ENCODE peak calls at places on chromosomes 12 and 14, in nine cellular contexts. One of them, this sample, is unnamed.
A peak's percentile ranks its signal among the peaks of the same experiment; 100 is the strongest.

GRCh38 chr12:1560704-1561103 is 33.7 kb downstream of the FBXL14 start:
- DNase-seq in activated B cell treated with CpG ODN at 0.5 μM for 24 hours: no peak
- DNase-seq in AG09309: no peak
- DNase-seq in stomach: no peak
- DNase-seq in GM23338: no peak
- DNase-seq in psoas muscle: no peak
- DNase-seq in heart left ventricle: no peak
- DNase-seq in astrocyte of the spinal cord: no peak
- DNase-seq in right lobe of liver: no peak
- DNase-seq in this sample: no peak

GRCh38 chr12:47071241-47071852 is 8.1 kb upstream of the PCED1B start:
- DNase-seq in AG09309: no peak
- DNase-seq in astrocyte of the spinal cord: no peak
- DNase-seq in GM23338: peak; percentile 82
- DNase-seq in activated B cell treated with CpG ODN at 0.5 μM for 24 hours: no peak
- DNase-seq in heart left ventricle: no peak
- DNase-seq in psoas muscle: no peak
- DNase-seq in stomach: no peak
- DNase-seq in right lobe of liver: no peak
- DNase-seq in this sample: no peak

GRCh38 chr14:65826946-65827345 is 414.4 kb downstream of the FUT8 start:
- DNase-seq in psoas muscle: no peak
- DNase-seq in activated B cell treated with CpG ODN at 0.5 μM for 24 hours: no peak
- DNase-seq in right lobe of liver: no peak
- DNase-seq in stomach: no peak
- DNase-seq in heart left ventricle: no peak
- DNase-seq in astrocyte of the spinal cord: no peak
- DNase-seq in AG09309: no peak
- DNase-seq in GM23338: no peak
- DNase-seq in this sample: no peak

GRCh38 chr12:130710001-130710732 is 5.9 kb downstream of the RIMBP2 start:
- DNase-seq in GM23338: no peak
- DNase-seq in heart left ventricle: no peak
- DNase-seq in right lobe of liver: no peak
- DNase-seq in psoas muscle: no peak
- DNase-seq in activated B cell treated with CpG ODN at 0.5 μM for 24 hours: no peak
- DNase-seq in astrocyte of the spinal cord: no peak
- DNase-seq in AG09309: no peak
- DNase-seq in stomach: peak; percentile 3
- DNase-seq in this sample: no peak

GRCh38 chr12:67515679-67516363 is 132.7 kb upstream of the DYRK2 start:
- DNase-seq in astrocyte of the spinal cord: no peak
- DNase-seq in activated B cell treated with CpG ODN at 0.5 μM for 24 hours: no peak
- DNase-seq in stomach: peak; percentile 57
- DNase-seq in heart left ventricle: no peak
- DNase-seq in AG09309: no peak
- DNase-seq in GM23338: no peak
- DNase-seq in right lobe of liver: no peak
- DNase-seq in psoas muscle: no peak
- DNase-seq in this sample: no peak

GRCh38 chr14:39071096-39071495 is 31.9 kb downstream of the SEC23A start:
- DNase-seq in heart left ventricle: no peak
- DNase-seq in AG09309: no peak
- DNase-seq in activated B cell treated with CpG ODN at 0.5 μM for 24 hours: no peak
- DNase-seq in GM23338: no peak
- DNase-seq in right lobe of liver: no peak
- DNase-seq in astrocyte of the spinal cord: no peak
- DNase-seq in stomach: no peak
- DNase-seq in psoas muscle: no peak
- DNase-seq in this sample: no peak

GRCh38 chr12:10783252-10783651 is 19.2 kb downstream of the TAS2R7 start:
- DNase-seq in GM23338: no peak
- DNase-seq in astrocyte of the spinal cord: no peak
- DNase-seq in activated B cell treated with CpG ODN at 0.5 μM for 24 hours: no peak
- DNase-seq in heart left ventricle: no peak
- DNase-seq in AG09309: no peak
- DNase-seq in psoas muscle: no peak
- DNase-seq in right lobe of liver: no peak
- DNase-seq in stomach: no peak
- DNase-seq in this sample: no peak

GRCh38 chr14:91127411-91127810 is 13.5 kb downstream of the DGLUCY start:
- DNase-seq in right lobe of liver: peak; percentile 86
- DNase-seq in psoas muscle: peak; percentile 91
- DNase-seq in GM23338: no peak
- DNase-seq in heart left ventricle: peak; percentile 68
- DNase-seq in astrocyte of the spinal cord: no peak
- DNase-seq in activated B cell treated with CpG ODN at 0.5 μM for 24 hours: no peak
- DNase-seq in stomach: peak; percentile 90
- DNase-seq in AG09309: no peak
- DNase-seq in this sample: peak; percentile 99

GRCh38 chr12:59615392-59616165 is 19.8 kb downstream of the SLC16A7 start:
- DNase-seq in astrocyte of the spinal cord: no peak
- DNase-seq in right lobe of liver: no peak
- DNase-seq in activated B cell treated with CpG ODN at 0.5 μM for 24 hours: no peak
- DNase-seq in stomach: peak; percentile 63
- DNase-seq in AG09309: no peak
- DNase-seq in GM23338: no peak
- DNase-seq in psoas muscle: no peak
- DNase-seq in heart left ventricle: peak; percentile 74
- DNase-seq in this sample: no peak

GRCh38 chr12:57227315-57228115 is 2.0 kb upstream of the SHMT2 start:
- DNase-seq in activated B cell treated with CpG ODN at 0.5 μM for 24 hours: no peak
- DNase-seq in astrocyte of the spinal cord: no peak
- DNase-seq in AG09309: no peak
- DNase-seq in psoas muscle: no peak
- DNase-seq in heart left ventricle: no peak
- DNase-seq in GM23338: peak; percentile 65
- DNase-seq in stomach: no peak
- DNase-seq in right lobe of liver: no peak
- DNase-seq in this sample: no peak

GRCh38 chr12:89228466-89228865 is 123.8 kb downstream of the DUSP6 start:
- DNase-seq in heart left ventricle: no peak
- DNase-seq in GM23338: no peak
- DNase-seq in stomach: no peak
- DNase-seq in psoas muscle: no peak
- DNase-seq in astrocyte of the spinal cord: no peak
- DNase-seq in AG09309: no peak
- DNase-seq in right lobe of liver: no peak
- DNase-seq in activated B cell treated with CpG ODN at 0.5 μM for 24 hours: no peak
- DNase-seq in this sample: no peak

GRCh38 chr12:104381721-104382480 is 74.8 kb upstream of the CHST11 start:
- DNase-seq in activated B cell treated with CpG ODN at 0.5 μM for 24 hours: peak; percentile 68
- DNase-seq in AG09309: no peak
- DNase-seq in GM23338: peak; percentile 95
- DNase-seq in astrocyte of the spinal cord: peak; percentile 80
- DNase-seq in stomach: peak; percentile 88
- DNase-seq in heart left ventricle: peak; percentile 77
- DNase-seq in right lobe of liver: peak; percentile 71
- DNase-seq in psoas muscle: peak; percentile 79
- DNase-seq in this sample: peak; percentile 55

GRCh38 chr14:53151867-53152626 is 1.1 kb downstream of the DDHD1 start:
- DNase-seq in AG09309: no peak
- DNase-seq in GM23338: peak; percentile 74
- DNase-seq in astrocyte of the spinal cord: peak; percentile 55
- DNase-seq in right lobe of liver: peak; percentile 72
- DNase-seq in heart left ventricle: peak; percentile 56
- DNase-seq in activated B cell treated with CpG ODN at 0.5 μM for 24 hours: peak; percentile 65
- DNase-seq in stomach: peak; percentile 55
- DNase-seq in psoas muscle: peak; percentile 74
- DNase-seq in this sample: no peak

GRCh38 chr12:47553266-47553665 is 152.6 kb downstream of the RPAP3 start:
- DNase-seq in AG09309: no peak
- DNase-seq in astrocyte of the spinal cord: no peak
- DNase-seq in right lobe of liver: no peak
- DNase-seq in heart left ventricle: no peak
- DNase-seq in stomach: no peak
- DNase-seq in GM23338: no peak
- DNase-seq in psoas muscle: no peak
- DNase-seq in activated B cell treated with CpG ODN at 0.5 μM for 24 hours: no peak
- DNase-seq in this sample: no peak

GRCh38 chr12:11840350-11840749 is 190.9 kb downstream of the ETV6 start:
- DNase-seq in right lobe of liver: no peak
- DNase-seq in stomach: no peak
- DNase-seq in psoas muscle: no peak
- DNase-seq in astrocyte of the spinal cord: no peak
- DNase-seq in activated B cell treated with CpG ODN at 0.5 μM for 24 hours: no peak
- DNase-seq in GM23338: no peak
- DNase-seq in AG09309: no peak
- DNase-seq in heart left ventricle: no peak
- DNase-seq in this sample: no peak

GRCh38 chr12:124430491-124430890 is 135.6 kb downstream of the RFLNA start:
- DNase-seq in psoas muscle: no peak
- DNase-seq in AG09309: no peak
- DNase-seq in right lobe of liver: no peak
- DNase-seq in activated B cell treated with CpG ODN at 0.5 μM for 24 hours: no peak
- DNase-seq in stomach: no peak
- DNase-seq in heart left ventricle: no peak
- DNase-seq in GM23338: no peak
- DNase-seq in astrocyte of the spinal cord: no peak
- DNase-seq in this sample: no peak

GRCh38 chr12:64706366-64706765 is 52.8 kb downstream of the GNS start:
- DNase-seq in right lobe of liver: no peak
- DNase-seq in stomach: no peak
- DNase-seq in astrocyte of the spinal cord: no peak
- DNase-seq in AG09309: no peak
- DNase-seq in heart left ventricle: no peak
- DNase-seq in activated B cell treated with CpG ODN at 0.5 μM for 24 hours: no peak
- DNase-seq in psoas muscle: no peak
- DNase-seq in GM23338: no peak
- DNase-seq in this sample: no peak

GRCh38 chr14:61153436-61153835 is 127.7 kb downstream of the TMEM30B start:
- DNase-seq in GM23338: peak; percentile 39
- DNase-seq in activated B cell treated with CpG ODN at 0.5 μM for 24 hours: no peak
- DNase-seq in AG09309: no peak
- DNase-seq in stomach: no peak
- DNase-seq in heart left ventricle: no peak
- DNase-seq in astrocyte of the spinal cord: peak; percentile 87
- DNase-seq in psoas muscle: no peak
- DNase-seq in right lobe of liver: no peak
- DNase-seq in this sample: peak; percentile 44

GRCh38 chr12:45247589-45247988 is 31.7 kb downstream of the ANO6 start:
- DNase-seq in AG09309: no peak
- DNase-seq in psoas muscle: no peak
- DNase-seq in astrocyte of the spinal cord: no peak
- DNase-seq in activated B cell treated with CpG ODN at 0.5 μM for 24 hours: no peak
- DNase-seq in heart left ventricle: no peak
- DNase-seq in right lobe of liver: no peak
- DNase-seq in GM23338: no peak
- DNase-seq in stomach: no peak
- DNase-seq in this sample: no peak

GRCh38 chr14:93800038-93800937 is 12.0 kb upstream of the PRIMA1 start:
- DNase-seq in GM23338: no peak
- DNase-seq in AG09309: no peak
- DNase-seq in right lobe of liver: no peak
- DNase-seq in psoas muscle: no peak
- DNase-seq in stomach: no peak
- DNase-seq in activated B cell treated with CpG ODN at 0.5 μM for 24 hours: no peak
- DNase-seq in astrocyte of the spinal cord: no peak
- DNase-seq in heart left ventricle: no peak
- DNase-seq in this sample: no peak

GRCh38 chr12:82682326-82682725 is 4.4 kb upstream of the TMTC2 start:
- DNase-seq in AG09309: no peak
- DNase-seq in right lobe of liver: no peak
- DNase-seq in stomach: no peak
- DNase-seq in psoas muscle: no peak
- DNase-seq in activated B cell treated with CpG ODN at 0.5 μM for 24 hours: no peak
- DNase-seq in astrocyte of the spinal cord: no peak
- DNase-seq in GM23338: peak; percentile 22
- DNase-seq in heart left ventricle: no peak
- DNase-seq in this sample: no peak

DNA sequence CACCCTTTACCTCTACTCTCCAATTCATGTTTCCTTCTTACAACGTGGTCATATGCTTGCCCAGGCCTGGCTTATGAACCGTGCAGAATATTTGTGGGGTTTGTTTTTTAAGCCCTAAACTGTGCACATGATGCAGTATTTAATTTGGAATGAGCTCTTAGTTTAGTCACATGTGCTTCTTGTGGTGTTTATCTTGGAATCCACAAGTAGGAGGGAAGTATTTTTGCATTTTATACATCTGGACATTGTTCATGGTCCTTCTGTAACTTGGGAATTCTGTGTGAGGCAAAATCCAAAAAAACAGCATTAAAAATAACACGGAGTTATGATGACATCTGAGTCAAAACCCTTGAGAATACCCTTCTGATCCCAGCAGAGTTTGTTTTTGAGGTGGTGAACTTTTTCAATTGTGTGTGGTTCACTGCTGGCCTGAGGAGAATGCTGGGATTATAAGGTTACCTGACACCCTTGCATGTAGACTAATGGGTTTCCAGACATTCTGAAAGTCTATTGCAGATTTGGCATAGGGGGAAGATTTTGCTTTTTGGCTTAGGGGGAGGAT is 121.4 kb downstream of the RAD51B start:
- DNase-seq in AG09309: peak; percentile 67
- DNase-seq in stomach: peak; percentile 40
- DNase-seq in GM23338: peak; percentile 9
- DNase-seq in right lobe of liver: no peak
- DNase-seq in activated B cell treated with CpG ODN at 0.5 μM for 24 hours: no peak
- DNase-seq in heart left ventricle: no peak
- DNase-seq in psoas muscle: no peak
- DNase-seq in astrocyte of the spinal cord: peak; percentile 88
- DNase-seq in this sample: no peak
- TF ChIP-seq CTCF in AG09309: no peak
- TF ChIP-seq CTCF in stomach: no peak
- TF ChIP-seq CTCF in GM23338: no peak
- TF ChIP-seq CTCF in right lobe of liver: no peak
- TF ChIP-seq CTCF in activated B cell treated with CpG ODN at 0.5 μM for 24 hours: no peak
- TF ChIP-seq CTCF in heart left ventricle: no peak
- TF ChIP-seq CTCF in psoas muscle: no peak
- TF ChIP-seq CTCF in astrocyte of the spinal cord: no peak
- TF ChIP-seq CTCF in this sample: no peak

GRCh38 chr12:33296529-33296928 is 143.1 kb downstream of the SYT10 start:
- DNase-seq in right lobe of liver: no peak
- DNase-seq in stomach: no peak
- DNase-seq in psoas muscle: no peak
- DNase-seq in astrocyte of the spinal cord: no peak
- DNase-seq in activated B cell treated with CpG ODN at 0.5 μM for 24 hours: no peak
- DNase-seq in heart left ventricle: no peak
- DNase-seq in AG09309: no peak
- DNase-seq in GM23338: peak; percentile 17
- DNase-seq in this sample: no peak
- TF ChIP-seq CTCF in right lobe of liver: no peak
- TF ChIP-seq CTCF in stomach: no peak
- TF ChIP-seq CTCF in psoas muscle: no peak
- TF ChIP-seq CTCF in astrocyte of the spinal cord: no peak
- TF ChIP-seq CTCF in activated B cell treated with CpG ODN at 0.5 μM for 24 hours: no peak
- TF ChIP-seq CTCF in heart left ventricle: no peak
- TF ChIP-seq CTCF in AG09309: no peak
- TF ChIP-seq CTCF in GM23338: peak; percentile 39
- TF ChIP-seq CTCF in this sample: no peak

GRCh38 chr12:79698966-79699365 is 8.2 kb upstream of the PAWR start:
- DNase-seq in heart left ventricle: no peak
- DNase-seq in GM23338: no peak
- DNase-seq in right lobe of liver: no peak
- DNase-seq in stomach: no peak
- DNase-seq in astrocyte of the spinal cord: no peak
- DNase-seq in psoas muscle: no peak
- DNase-seq in AG09309: no peak
- DNase-seq in activated B cell treated with CpG ODN at 0.5 μM for 24 hours: no peak
- DNase-seq in this sample: no peak
- TF ChIP-seq CTCF in heart left ventricle: no peak
- TF ChIP-seq CTCF in GM23338: no peak
- TF ChIP-seq CTCF in right lobe of liver: no peak
- TF ChIP-seq CTCF in stomach: no peak
- TF ChIP-seq CTCF in astrocyte of the spinal cord: no peak
- TF ChIP-seq CTCF in psoas muscle: no peak
- TF ChIP-seq CTCF in AG09309: no peak
- TF ChIP-seq CTCF in activated B cell treated with CpG ODN at 0.5 μM for 24 hours: no peak
- TF ChIP-seq CTCF in this sample: no peak

GRCh38 chr14:88868558-88869159 is 44.2 kb downstream of the TTC8 start:
- DNase-seq in psoas muscle: no peak
- DNase-seq in GM23338: peak; percentile 33
- DNase-seq in astrocyte of the spinal cord: peak; percentile 21
- DNase-seq in right lobe of liver: no peak
- DNase-seq in heart left ventricle: no peak
- DNase-seq in stomach: no peak
- DNase-seq in AG09309: no peak
- DNase-seq in activated B cell treated with CpG ODN at 0.5 μM for 24 hours: no peak
- DNase-seq in this sample: no peak
- TF ChIP-seq CTCF in psoas muscle: peak; percentile 26
- TF ChIP-seq CTCF in GM23338: peak; percentile 57
- TF ChIP-seq CTCF in astrocyte of the spinal cord: peak; percentile 44
- TF ChIP-seq CTCF in right lobe of liver: peak; percentile 37
- TF ChIP-seq CTCF in heart left ventricle: peak; percentile 7
- TF ChIP-seq CTCF in stomach: peak; percentile 37
- TF ChIP-seq CTCF in AG09309: peak; percentile 39
- TF ChIP-seq CTCF in activated B cell treated with CpG ODN at 0.5 μM for 24 hours: no peak
- TF ChIP-seq CTCF in this sample: peak; percentile 33